ENCODE peak calls at places on chromosomes 12 and 14, in seven cellular contexts. M, Z, F, S, K, V and C are unnamed samples.

GRCh38 chr12:33825442-33825841 is 196.9 kb upstream of the ALG10 start:
- DNase-seq in M (no peak), K (no peak), F (no peak), Z (no peak), S (no peak), V (no peak), C (no peak)

GRCh38 chr14:89121961-89122675 is 294.9 kb downstream of the FOXN3 start:
- DNase-seq in K (no peak), M (no peak), V (no peak), F (no peak), Z (peak; percentile 62), S (no peak), C (no peak)

GRCh38 chr14:72617391-72618011 is 276.4 kb downstream of the DPF3 start:
- DNase-seq in V (no peak), M (no peak), F (no peak), K (no peak), S (no peak), Z (peak; percentile 55), C (no peak)

GRCh38 chr12:5138256-5138655 is 94.6 kb downstream of the KCNA5 start:
- DNase-seq in K (no peak), V (no peak), M (no peak), S (no peak), Z (no peak), F (no peak), C (no peak)

GRCh38 chr12:122870867-122871664 is 24.9 kb downstream of the VPS37B start:
- DNase-seq in S (no peak), F (no peak), M (no peak), Z (peak; percentile 68), V (no peak), K (no peak), C (no peak)

GRCh38 chr12:68978678-68979077 is 45.7 kb upstream of the CPM start:
- DNase-seq in M (no peak), V (no peak), S (no peak), K (no peak), F (no peak), Z (no peak), C (no peak)

GRCh38 chr12:68476786-68477185 is 133.9 kb upstream of the RAP1B start:
- DNase-seq in Z (no peak), K (no peak), F (no peak), S (no peak), M (no peak), V (no peak), C (no peak)

GRCh38 chr12:113060336-113060960 is 3.9 kb downstream of the DTX1 start:
- DNase-seq in M (no peak), K (no peak), F (no peak), S (no peak), Z (no peak), V (no peak), C (no peak)

GRCh38 chr14:63677891-63678379 is 36.3 kb upstream of the WDR89 start:
- DNase-seq in M (no peak), S (no peak), K (no peak), V (no peak), Z (peak; percentile 78), F (no peak), C (peak; percentile 61)

GRCh38 chr14:61395115-61395725 is 73.8 kb downstream of the PRKCH start:
- DNase-seq in V (no peak), M (no peak), S (peak; percentile 49), Z (no peak), K (no peak), F (no peak), C (no peak)

GRCh38 chr14:24837280-24838046 is 203.5 kb upstream of the GZMB start:
- DNase-seq in F (no peak), V (no peak), K (no peak), Z (no peak), M (no peak), S (no peak), C (no peak)

GRCh38 chr12:113005759-113006158 is 27.4 kb downstream of the OAS2 start:
- DNase-seq in V (no peak), M (no peak), S (no peak), F (no peak), Z (peak; percentile 6), K (no peak), C (no peak)

GRCh38 chr14:36430169-36430568 is 89.9 kb downstream of the NKX2-1 start:
- DNase-seq in K (no peak), S (no peak), V (no peak), Z (no peak), M (no peak), F (no peak), C (no peak)

GRCh38 chr12:67649165-67650126 is 901 bp downstream of the DYRK2 start:
- DNase-seq in V (no peak), K (peak; percentile 20), S (peak; percentile 24), M (peak; percentile 49), Z (peak; percentile 47), F (peak; percentile 34), C (no peak)

GRCh38 chr14:57957441-57957840 is 91.5 kb upstream of the SLC35F4 start:
- DNase-seq in S (no peak), M (no peak), K (no peak), Z (no peak), V (no peak), F (no peak), C (no peak)

GRCh38 chr12:123591702-123592481 is 7.5 kb downstream of the TMED2 start:
- DNase-seq in V (no peak), F (no peak), Z (no peak), S (no peak), M (no peak), K (no peak), C (no peak)

GRCh38 chr14:101482066-101482465 is 79.2 kb upstream of the DIO3 start:
- DNase-seq in Z (no peak), F (no peak), S (no peak), M (no peak), K (no peak), V (no peak), C (no peak)

GRCh38 chr12:67710582-67710981 is 62.0 kb downstream of the DYRK2 start:
- DNase-seq in Z (no peak), V (peak; percentile 64), M (no peak), S (no peak), F (no peak), K (no peak), C (peak; percentile 50)

GRCh38 chr14:53331247-53331646 is 178.1 kb upstream of the DDHD1 start:
- DNase-seq in S (no peak), M (no peak), K (no peak), Z (no peak), F (no peak), V (no peak), C (no peak)

GRCh38 chr12:47717046-47717442 is 8.2 kb downstream of the ENDOU start:
- DNase-seq in Z (no peak), S (no peak), K (no peak), V (no peak), M (no peak), F (no peak), C (no peak)

GRCh38 chr12:52147367-52147972 is 44.3 kb downstream of the KRT80 start:
- DNase-seq in F (no peak), M (no peak), Z (peak; percentile 81), S (no peak), K (no peak), V (no peak), C (peak; percentile 88)